ENCODE peak calls at places on chromosomes 11 and 22, in six cellular contexts. P, E, T, K, J and C are unnamed samples.

GRCh38 chr22:35065796-35066218 is at the start of gene ISX:
- DNase-seq in P (no peak), J (no peak), T (no peak), E (no peak), K (no peak), C (no peak)

GRCh38 chr11:130403301-130403804 is 25.1 kb downstream of the ADAMTS8 start:
- DNase-seq in E (no peak), T (peak), J (no peak), P (peak), K (no peak), C (no peak)

GRCh38 chr22:25880524-25880923 is 138.5 kb downstream of the MYO18B start:
- DNase-seq in K (no peak), E (no peak), P (no peak), J (no peak), T (no peak), C (no peak)

GRCh38 chr11:6737872-6738466 is 33.8 kb downstream of the OR2AG2 start:
- DNase-seq in T (peak), P (peak), K (peak), E (peak), J (no peak), C (peak)

GRCh38 chr11:125236072-125236825 is 71.7 kb downstream of the PKNOX2 start:
- DNase-seq in K (no peak), J (no peak), T (no peak), P (no peak), E (no peak), C (no peak)

GRCh38 chr11:70567680-70568503 is 169.6 kb downstream of the CTTN start:
- DNase-seq in E (no peak), K (no peak), T (peak), P (peak), J (no peak), C (no peak)

GRCh38 chr11:122229611-122230386 is 113.8 kb upstream of the BLID start:
- DNase-seq in E (no peak), J (peak), P (no peak), K (no peak), T (peak), C (no peak)

GRCh38 chr22:26476705-26477340 is 6.8 kb downstream of the HPS4 start:
- DNase-seq in E (no peak), P (peak), K (no peak), T (peak), J (no peak), C (no peak)

GRCh38 chr22:26797910-26798309 is 140.5 kb downstream of the MIAT start:
- DNase-seq in T (no peak), P (no peak), K (no peak), E (no peak), J (no peak), C (no peak)

GRCh38 chr11:47514825-47515647 is 37.9 kb downstream of the CELF1 start:
- DNase-seq in J (no peak), E (peak), K (no peak), P (peak), T (peak), C (no peak)

GRCh38 chr11:117160826-117161225 is 16.7 kb downstream of the PAFAH1B2 start:
- DNase-seq in K (no peak), J (no peak), T (no peak), P (no peak), E (no peak), C (no peak)

GRCh38 chr11:122173587-122173986 is 57.6 kb upstream of the BLID start:
- DNase-seq in K (no peak), P (peak), E (no peak), J (no peak), T (no peak), C (no peak)

GRCh38 chr22:37165940-37166674 is 16.4 kb upstream of the IL2RB start:
- DNase-seq in E (no peak), T (no peak), J (no peak), K (no peak), P (no peak), C (no peak)

GRCh38 chr22:17257091-17257490 is 37.9 kb upstream of the ADA2 start:
- DNase-seq in E (no peak), K (no peak), J (no peak), P (no peak), T (no peak), C (no peak)

GRCh38 chr11:130478881-130479280 is 30.4 kb downstream of the ADAMTS15 start:
- DNase-seq in T (peak), K (no peak), E (no peak), J (no peak), P (no peak), C (no peak)

GRCh38 chr22:28203286-28203685 is 284.2 kb upstream of the PITPNB start:
- DNase-seq in J (no peak), K (no peak), P (no peak), T (no peak), E (no peak), C (no peak)

GRCh38 chr11:76664578-76665061 is 5.9 kb downstream of the LRRC32 start:
- DNase-seq in T (no peak), E (no peak), J (no peak), K (no peak), P (no peak), C (peak)

GRCh38 chr11:68302256-68303054 is 9.9 kb upstream of the LRP5 start:
- DNase-seq in E (no peak), P (peak), K (peak), T (peak), J (no peak), C (no peak)

GRCh38 chr11:130872961-130873360 is 43.3 kb downstream of the SNX19 start:
- DNase-seq in J (no peak), T (peak), E (no peak), P (peak), K (no peak), C (no peak)

GRCh38 chr22:42990131-42990838 is 24.7 kb downstream of the PACSIN2 start:
- DNase-seq in P (peak), J (no peak), T (peak), E (no peak), K (no peak), C (no peak)

GRCh38 chr11:60970369-60970774 is 1.1 kb upstream of the CD6 start:
- DNase-seq in E (peak), P (peak), T (peak), K (no peak), J (no peak), C (peak)

GRCh38 chr11:108901359-108901758 is 236.5 kb downstream of the DDX10 start:
- DNase-seq in J (no peak), P (no peak), T (no peak), E (no peak), K (no peak), C (no peak)

GRCh38 chr11:16001899-16002426 is 354.4 kb downstream of the SOX6 start:
- DNase-seq in P (peak), K (peak), J (peak), E (no peak), T (peak), C (no peak)

GRCh38 chr22:48551716-48552268 is 1275.9 kb downstream of the BRD1 start:
- DNase-seq in P (no peak), T (no peak), K (no peak), J (no peak), E (no peak), C (no peak)

GRCh38 chr11:23192256-23192655 is 332.0 kb upstream of the CCDC179 start:
- DNase-seq in J (no peak), K (no peak), P (peak), E (no peak), T (peak), C (no peak)

GRCh38 chr11:9569588-9570164 is 3.8 kb upstream of the WEE1 start:
- DNase-seq in E (no peak), J (no peak), P (no peak), K (no peak), T (no peak), C (no peak)

GRCh38 chr11:97567801-97568200 is 1178.0 kb downstream of the JRKL start:
- DNase-seq in P (peak), T (no peak), J (no peak), E (no peak), K (no peak), C (no peak)

GRCh38 chr22:26642465-26643367 is 14.7 kb upstream of the MIAT start:
- DNase-seq in E (peak), K (no peak), P (no peak), T (no peak), J (no peak), C (no peak)

GRCh38 chr11:64882243-64882642 is 3.8 kb upstream of the EHD1 start:
- DNase-seq in T (no peak), E (no peak), J (no peak), P (no peak), K (no peak), C (no peak)

GRCh38 chr11:78000193-78000592 is 5.7 kb upstream of the INTS4 start:
- DNase-seq in K (peak), T (peak), E (peak), J (no peak), P (peak), C (peak)

GRCh38 chr11:17783878-17784277 is 49.3 kb downstream of the KCNC1 start:
- DNase-seq in T (no peak), E (no peak), J (no peak), P (no peak), K (no peak), C (no peak)

GRCh38 chr11:129973809-129974208 is 28.8 kb downstream of the PRDM10 start:
- DNase-seq in P (peak), K (no peak), E (no peak), T (no peak), J (no peak), C (no peak)

GRCh38 chr22:31879585-31879984 is 64.8 kb upstream of the YWHAH start:
- DNase-seq in E (no peak), T (no peak), P (no peak), K (no peak), J (no peak), C (no peak)

GRCh38 chr22:46661221-46661851 is 41.1 kb downstream of the GRAMD4 start:
- DNase-seq in J (no peak), K (peak), E (peak), P (peak), T (no peak), C (no peak)

GRCh38 chr11:130523166-130523565 is 74.7 kb downstream of the ADAMTS15 start:
- DNase-seq in K (no peak), P (no peak), J (no peak), E (no peak), T (no peak), C (no peak)

GRCh38 chr11:132490976-132491375 is 1041.3 kb downstream of the OPCML start:
- DNase-seq in T (peak), E (no peak), J (no peak), K (no peak), P (no peak), C (no peak)

GRCh38 chr22:24367841-24368240 is 59.6 kb upstream of the ADORA2A start:
- DNase-seq in K (no peak), J (no peak), E (no peak), T (peak), P (peak), C (no peak)